ENCODE peak calls at places on chromosomes 7 and 10, in nine cellular contexts. R is activated CD8-positive, alpha-beta memory T cell treated with anti-CD3 and anti-CD28 coated beads, Interleukin-2, amount 10 ng/mL, durations not matched to agents 7 days and 5 days; Q is BJ; N is prostate gland; J is GM04504; O is CD4-positive, alpha-beta memory T cell; U is NCI-H446 treated with DMSO at 0.1 percent for 48 hours; F is lower lobe of right lung; I is RCC 7860. H is an unnamed sample.

GRCh38 chr7:96837583-96837982 is 127.9 kb upstream of the SEM1 start:
- DNase-seq in R (peak; percentile 70), Q (no peak), N (no peak), J (no peak), O (peak; percentile 65), U (no peak), F (no peak), I (no peak), H (no peak)

GRCh38 chr7:107353701-107354100 is 116.2 kb upstream of the GPR22 start:
- DNase-seq in R (no peak), Q (no peak), N (no peak), J (no peak), O (no peak), U (no peak), F (no peak), I (no peak), H (no peak)

GRCh38 chr7:85521108-85521694 is 334.3 kb upstream of the SEMA3D start:
- DNase-seq in R (no peak), Q (no peak), N (no peak), J (no peak), O (no peak), U (no peak), F (no peak), I (no peak), H (no peak)

GRCh38 chr7:135117096-135117495 is 30.8 kb upstream of the TMEM140 start:
- DNase-seq in R (no peak), Q (no peak), N (no peak), J (no peak), O (no peak), U (no peak), F (no peak), I (no peak), H (no peak)

GRCh38 chr7:134041477-134041876 is 85.7 kb upstream of the LRGUK start:
- DNase-seq in R (no peak), Q (no peak), N (no peak), J (no peak), O (no peak), U (no peak), F (no peak), I (no peak), H (no peak)

GRCh38 chr10:90885176-90885575 is 13.4 kb downstream of the RPP30 start:
- DNase-seq in R (no peak), Q (peak; percentile 65), N (no peak), J (peak; percentile 38), O (no peak), U (no peak), F (no peak), I (no peak), H (peak; percentile 28)

GRCh38 chr7:110156511-110156910 is 934.4 kb upstream of the LRRN3 start:
- DNase-seq in R (no peak), Q (no peak), N (no peak), J (no peak), O (no peak), U (no peak), F (no peak), I (no peak), H (no peak)

GRCh38 chr10:132225849-132226205 is 39.1 kb downstream of the DPYSL4 start:
- DNase-seq in R (no peak), Q (no peak), N (no peak), J (no peak), O (no peak), U (no peak), F (no peak), I (no peak), H (no peak)

GRCh38 chr10:122468923-122469781 is 7.8 kb downstream of the HTRA1 start:
- DNase-seq in R (no peak), Q (peak; percentile 98), N (no peak), J (peak; percentile 99), O (no peak), U (peak; percentile 66), F (no peak), I (peak; percentile 97), H (peak; percentile 82)

GRCh38 chr10:59388577-59388976 is 26.2 kb upstream of the FAM13C start:
- DNase-seq in R (no peak), Q (no peak), N (no peak), J (no peak), O (no peak), U (no peak), F (no peak), I (no peak), H (no peak)

GRCh38 chr7:39099146-39099545 is 121.4 kb downstream of the POU6F2 start:
- DNase-seq in R (no peak), Q (no peak), N (no peak), J (no peak), O (no peak), U (no peak), F (no peak), I (no peak), H (no peak)

GRCh38 chr10:10821926-10822325 is 195.7 kb upstream of the CELF2 start:
- DNase-seq in R (no peak), Q (no peak), N (no peak), J (no peak), O (no peak), U (no peak), F (peak; percentile 45), I (no peak), H (no peak)

GRCh38 chr7:141722529-141722928 is 14.4 kb downstream of the WEE2 start:
- DNase-seq in R (no peak), Q (no peak), N (no peak), J (no peak), O (no peak), U (no peak), F (no peak), I (no peak), H (no peak)

GRCh38 chr10:98028168-98028770 is 2.2 kb downstream of the CRTAC1 start:
- DNase-seq in R (peak; percentile 76), Q (no peak), N (peak; percentile 14), J (no peak), O (peak; percentile 40), U (peak; percentile 29), F (peak; percentile 74), I (no peak), H (no peak)

GRCh38 chr10:59557642-59558041 is 152.0 kb downstream of the SLC16A9 start:
- DNase-seq in R (no peak), Q (no peak), N (no peak), J (no peak), O (no peak), U (no peak), F (no peak), I (no peak), H (no peak)

GRCh38 chr7:107318523-107319160 is 149.8 kb downstream of the HBP1 start:
- DNase-seq in R (no peak), Q (no peak), N (no peak), J (no peak), O (no peak), U (no peak), F (no peak), I (no peak), H (peak; percentile 5)

GRCh38 chr10:57880441-57881301 is 387.0 kb downstream of the IPMK start:
- DNase-seq in R (no peak), Q (no peak), N (no peak), J (no peak), O (no peak), U (no peak), F (no peak), I (no peak), H (no peak)

GRCh38 chr7:92064414-92065029 is 69.8 kb downstream of the CYP51A1 start:
- DNase-seq in R (no peak), Q (no peak), N (no peak), J (no peak), O (no peak), U (no peak), F (no peak), I (no peak), H (no peak)

GRCh38 chr7:117047496-117047895 is 94.2 kb downstream of the ST7 start:
- DNase-seq in R (no peak), Q (no peak), N (no peak), J (no peak), O (no peak), U (no peak), F (no peak), I (no peak), H (peak; percentile 70)

GRCh38 chr10:125169279-125169678 is 8.9 kb upstream of the CTBP2 start:
- DNase-seq in R (no peak), Q (no peak), N (no peak), J (no peak), O (no peak), U (no peak), F (no peak), I (no peak), H (no peak)

GRCh38 chr7:151032936-151033863 is 5.0 kb downstream of the ABCB8 start:
- DNase-seq in R (no peak), Q (no peak), N (no peak), J (no peak), O (no peak), U (no peak), F (no peak), I (no peak), H (no peak)

GRCh38 chr7:156962145-156962544 is 12.6 kb downstream of the NOM1 start:
- DNase-seq in R (no peak), Q (no peak), N (no peak), J (no peak), O (no peak), U (no peak), F (no peak), I (no peak), H (no peak)

GRCh38 chr7:32301427-32301826 is 188.8 kb downstream of the LSM5 start:
- DNase-seq in R (no peak), Q (no peak), N (no peak), J (no peak), O (no peak), U (no peak), F (no peak), I (no peak), H (no peak)

GRCh38 chr7:97006146-97006950 is 995 bp downstream of the DLX6 start:
- DNase-seq in R (peak; percentile 45), Q (no peak), N (peak; percentile 32), J (no peak), O (no peak), U (no peak), F (no peak), I (no peak), H (no peak)

GRCh38 chr7:53518319-53518718 is 482.9 kb downstream of the POM121L12 start:
- DNase-seq in R (no peak), Q (no peak), N (no peak), J (no peak), O (no peak), U (no peak), F (no peak), I (no peak), H (no peak)

H was measured in AG09319.